ENCODE peak calls at places on chromosomes 6 and 20, in ten cellular contexts. One of them, this sample, is unnamed.

GRCh38 chr20:5833309-5833941 is 83.2 kb downstream of the SHLD1 start:
- DNase-seq in H54: no peak
- DNase-seq in B cell: no peak
- DNase-seq in NCI-H345: no peak
- DNase-seq in effector CD4-positive, alpha-beta T cell: no peak
- DNase-seq in tibial artery: no peak
- DNase-seq in foreskin melanocyte: peak; percentile 60
- DNase-seq in mucosa of gallbladder: no peak
- DNase-seq in stimulated activated CD4-positive, alpha-beta T cell treated with anti-CD3 and anti-CD28 coated beads, Interleukin-15, amount 100 ng/mL, for 24 hours: no peak
- DNase-seq in OCI-LY7: no peak
- DNase-seq in this sample: no peak

GRCh38 chr6:38498085-38498484 is 141.6 kb downstream of the BTBD9 start:
- DNase-seq in foreskin melanocyte: no peak
- DNase-seq in NCI-H345: no peak
- DNase-seq in OCI-LY7: no peak
- DNase-seq in B cell: no peak
- DNase-seq in stimulated activated CD4-positive, alpha-beta T cell treated with anti-CD3 and anti-CD28 coated beads, Interleukin-15, amount 100 ng/mL, for 24 hours: no peak
- DNase-seq in effector CD4-positive, alpha-beta T cell: no peak
- DNase-seq in mucosa of gallbladder: no peak
- DNase-seq in H54: no peak
- DNase-seq in tibial artery: no peak
- DNase-seq in this sample: no peak

GRCh38 chr6:116773886-116774285 is 8.4 kb upstream of the FAM162B start:
- DNase-seq in tibial artery: no peak
- DNase-seq in B cell: no peak
- DNase-seq in NCI-H345: no peak
- DNase-seq in OCI-LY7: no peak
- DNase-seq in foreskin melanocyte: no peak
- DNase-seq in stimulated activated CD4-positive, alpha-beta T cell treated with anti-CD3 and anti-CD28 coated beads, Interleukin-15, amount 100 ng/mL, for 24 hours: no peak
- DNase-seq in H54: no peak
- DNase-seq in mucosa of gallbladder: no peak
- DNase-seq in effector CD4-positive, alpha-beta T cell: no peak
- DNase-seq in this sample: no peak

GRCh38 chr6:15444881-15445280 is 199.0 kb downstream of the JARID2 start:
- DNase-seq in mucosa of gallbladder: peak; percentile 31
- DNase-seq in B cell: no peak
- DNase-seq in stimulated activated CD4-positive, alpha-beta T cell treated with anti-CD3 and anti-CD28 coated beads, Interleukin-15, amount 100 ng/mL, for 24 hours: no peak
- DNase-seq in H54: no peak
- DNase-seq in NCI-H345: peak; percentile 5
- DNase-seq in OCI-LY7: peak; percentile 22
- DNase-seq in tibial artery: no peak
- DNase-seq in effector CD4-positive, alpha-beta T cell: no peak
- DNase-seq in foreskin melanocyte: peak; percentile 66
- DNase-seq in this sample: peak; percentile 70

GRCh38 chr6:6610031-6610591 is 21.6 kb downstream of the LY86 start:
- DNase-seq in B cell: peak; percentile 76
- DNase-seq in tibial artery: no peak
- DNase-seq in effector CD4-positive, alpha-beta T cell: no peak
- DNase-seq in NCI-H345: no peak
- DNase-seq in stimulated activated CD4-positive, alpha-beta T cell treated with anti-CD3 and anti-CD28 coated beads, Interleukin-15, amount 100 ng/mL, for 24 hours: peak; percentile 50
- DNase-seq in mucosa of gallbladder: no peak
- DNase-seq in foreskin melanocyte: no peak
- DNase-seq in H54: no peak
- DNase-seq in OCI-LY7: peak; percentile 85
- DNase-seq in this sample: no peak

GRCh38 chr6:168469198-168469943 is 28.4 kb downstream of the SMOC2 start:
- DNase-seq in stimulated activated CD4-positive, alpha-beta T cell treated with anti-CD3 and anti-CD28 coated beads, Interleukin-15, amount 100 ng/mL, for 24 hours: no peak
- DNase-seq in effector CD4-positive, alpha-beta T cell: no peak
- DNase-seq in foreskin melanocyte: no peak
- DNase-seq in B cell: no peak
- DNase-seq in OCI-LY7: no peak
- DNase-seq in NCI-H345: no peak
- DNase-seq in tibial artery: peak; percentile 43
- DNase-seq in H54: no peak
- DNase-seq in mucosa of gallbladder: peak; percentile 74
- DNase-seq in this sample: no peak

GRCh38 chr6:36110053-36110452 is 20.3 kb upstream of the MAPK13 start:
- DNase-seq in stimulated activated CD4-positive, alpha-beta T cell treated with anti-CD3 and anti-CD28 coated beads, Interleukin-15, amount 100 ng/mL, for 24 hours: no peak
- DNase-seq in foreskin melanocyte: no peak
- DNase-seq in mucosa of gallbladder: no peak
- DNase-seq in NCI-H345: no peak
- DNase-seq in tibial artery: peak; percentile 41
- DNase-seq in B cell: no peak
- DNase-seq in effector CD4-positive, alpha-beta T cell: no peak
- DNase-seq in H54: no peak
- DNase-seq in OCI-LY7: no peak
- DNase-seq in this sample: no peak

GRCh38 chr20:46699651-46700359 is 9.6 kb upstream of the SLC2A10 start:
- DNase-seq in foreskin melanocyte: peak; percentile 60
- DNase-seq in OCI-LY7: no peak
- DNase-seq in stimulated activated CD4-positive, alpha-beta T cell treated with anti-CD3 and anti-CD28 coated beads, Interleukin-15, amount 100 ng/mL, for 24 hours: peak; percentile 16
- DNase-seq in effector CD4-positive, alpha-beta T cell: no peak
- DNase-seq in NCI-H345: no peak
- DNase-seq in B cell: no peak
- DNase-seq in H54: no peak
- DNase-seq in mucosa of gallbladder: no peak
- DNase-seq in tibial artery: no peak
- DNase-seq in this sample: no peak

GRCh38 chr6:93417421-93417996 is 1.9 kb downstream of the EPHA7 start:
- DNase-seq in effector CD4-positive, alpha-beta T cell: no peak
- DNase-seq in NCI-H345: peak; percentile 78
- DNase-seq in tibial artery: no peak
- DNase-seq in mucosa of gallbladder: no peak
- DNase-seq in OCI-LY7: no peak
- DNase-seq in foreskin melanocyte: no peak
- DNase-seq in H54: no peak
- DNase-seq in stimulated activated CD4-positive, alpha-beta T cell treated with anti-CD3 and anti-CD28 coated beads, Interleukin-15, amount 100 ng/mL, for 24 hours: no peak
- DNase-seq in B cell: no peak
- DNase-seq in this sample: peak; percentile 48

GRCh38 chr6:153938876-153939275 is 100.2 kb upstream of the OPRM1 start:
- DNase-seq in H54: no peak
- DNase-seq in stimulated activated CD4-positive, alpha-beta T cell treated with anti-CD3 and anti-CD28 coated beads, Interleukin-15, amount 100 ng/mL, for 24 hours: no peak
- DNase-seq in OCI-LY7: no peak
- DNase-seq in foreskin melanocyte: no peak
- DNase-seq in effector CD4-positive, alpha-beta T cell: no peak
- DNase-seq in NCI-H345: no peak
- DNase-seq in mucosa of gallbladder: no peak
- DNase-seq in B cell: no peak
- DNase-seq in tibial artery: no peak
- DNase-seq in this sample: no peak

GRCh38 chr20:41330343-41330720 is 10.3 kb upstream of the LPIN3 start:
- DNase-seq in tibial artery: no peak
- DNase-seq in mucosa of gallbladder: no peak
- DNase-seq in stimulated activated CD4-positive, alpha-beta T cell treated with anti-CD3 and anti-CD28 coated beads, Interleukin-15, amount 100 ng/mL, for 24 hours: no peak
- DNase-seq in H54: no peak
- DNase-seq in B cell: no peak
- DNase-seq in NCI-H345: no peak
- DNase-seq in effector CD4-positive, alpha-beta T cell: no peak
- DNase-seq in OCI-LY7: no peak
- DNase-seq in foreskin melanocyte: no peak
- DNase-seq in this sample: no peak

GRCh38 chr6:108575905-108576494 is 15.3 kb downstream of the FOXO3 start:
- DNase-seq in foreskin melanocyte: no peak
- DNase-seq in B cell: no peak
- DNase-seq in NCI-H345: no peak
- DNase-seq in stimulated activated CD4-positive, alpha-beta T cell treated with anti-CD3 and anti-CD28 coated beads, Interleukin-15, amount 100 ng/mL, for 24 hours: no peak
- DNase-seq in H54: no peak
- DNase-seq in mucosa of gallbladder: no peak
- DNase-seq in tibial artery: no peak
- DNase-seq in effector CD4-positive, alpha-beta T cell: no peak
- DNase-seq in OCI-LY7: no peak
- DNase-seq in this sample: no peak

GRCh38 chr6:13813621-13814175 is 659 bp downstream of the MCUR1 start:
- DNase-seq in H54: peak; percentile 81
- DNase-seq in stimulated activated CD4-positive, alpha-beta T cell treated with anti-CD3 and anti-CD28 coated beads, Interleukin-15, amount 100 ng/mL, for 24 hours: no peak
- DNase-seq in tibial artery: peak; percentile 41
- DNase-seq in OCI-LY7: peak; percentile 46
- DNase-seq in NCI-H345: peak; percentile 53
- DNase-seq in mucosa of gallbladder: peak; percentile 22
- DNase-seq in B cell: peak; percentile 53
- DNase-seq in foreskin melanocyte: peak; percentile 60
- DNase-seq in effector CD4-positive, alpha-beta T cell: peak; percentile 4
- DNase-seq in this sample: peak; percentile 65

GRCh38 chr6:46590765-46591164 is 61.9 kb downstream of the CYP39A1 start:
- DNase-seq in OCI-LY7: no peak
- DNase-seq in NCI-H345: no peak
- DNase-seq in foreskin melanocyte: no peak
- DNase-seq in mucosa of gallbladder: no peak
- DNase-seq in effector CD4-positive, alpha-beta T cell: no peak
- DNase-seq in H54: no peak
- DNase-seq in stimulated activated CD4-positive, alpha-beta T cell treated with anti-CD3 and anti-CD28 coated beads, Interleukin-15, amount 100 ng/mL, for 24 hours: no peak
- DNase-seq in B cell: no peak
- DNase-seq in tibial artery: no peak
- DNase-seq in this sample: no peak

GRCh38 chr6:132798820-132799538 is 542 bp upstream of the SLC18B1 start:
- DNase-seq in stimulated activated CD4-positive, alpha-beta T cell treated with anti-CD3 and anti-CD28 coated beads, Interleukin-15, amount 100 ng/mL, for 24 hours: peak; percentile 82
- DNase-seq in foreskin melanocyte: peak; percentile 64
- DNase-seq in OCI-LY7: peak; percentile 88
- DNase-seq in B cell: peak; percentile 73
- DNase-seq in mucosa of gallbladder: peak; percentile 79
- DNase-seq in effector CD4-positive, alpha-beta T cell: peak; percentile 65
- DNase-seq in NCI-H345: peak; percentile 67
- DNase-seq in tibial artery: peak; percentile 57
- DNase-seq in H54: no peak
- DNase-seq in this sample: peak; percentile 69

GRCh38 chr6:9563996-9564395 is 850.9 kb downstream of the TFAP2A start:
- DNase-seq in H54: no peak
- DNase-seq in stimulated activated CD4-positive, alpha-beta T cell treated with anti-CD3 and anti-CD28 coated beads, Interleukin-15, amount 100 ng/mL, for 24 hours: no peak
- DNase-seq in foreskin melanocyte: peak; percentile 37
- DNase-seq in mucosa of gallbladder: no peak
- DNase-seq in B cell: no peak
- DNase-seq in NCI-H345: no peak
- DNase-seq in tibial artery: no peak
- DNase-seq in OCI-LY7: no peak
- DNase-seq in effector CD4-positive, alpha-beta T cell: no peak
- DNase-seq in this sample: no peak

GRCh38 chr6:40542175-40542764 is 44.9 kb downstream of the LRFN2 start:
- DNase-seq in H54: no peak
- DNase-seq in tibial artery: no peak
- DNase-seq in OCI-LY7: no peak
- DNase-seq in foreskin melanocyte: no peak
- DNase-seq in B cell: no peak
- DNase-seq in stimulated activated CD4-positive, alpha-beta T cell treated with anti-CD3 and anti-CD28 coated beads, Interleukin-15, amount 100 ng/mL, for 24 hours: no peak
- DNase-seq in mucosa of gallbladder: no peak
- DNase-seq in effector CD4-positive, alpha-beta T cell: no peak
- DNase-seq in NCI-H345: no peak
- DNase-seq in this sample: no peak

GRCh38 chr6:1612902-1613301 is 3.2 kb downstream of the FOXC1 start:
- DNase-seq in B cell: no peak
- DNase-seq in H54: peak; percentile 94
- DNase-seq in OCI-LY7: no peak
- DNase-seq in foreskin melanocyte: no peak
- DNase-seq in NCI-H345: no peak
- DNase-seq in effector CD4-positive, alpha-beta T cell: no peak
- DNase-seq in mucosa of gallbladder: no peak
- DNase-seq in tibial artery: no peak
- DNase-seq in stimulated activated CD4-positive, alpha-beta T cell treated with anti-CD3 and anti-CD28 coated beads, Interleukin-15, amount 100 ng/mL, for 24 hours: no peak
- DNase-seq in this sample: no peak

GRCh38 chr6:122736606-122737005 is 42.9 kb upstream of the FABP7 start:
- DNase-seq in NCI-H345: no peak
- DNase-seq in foreskin melanocyte: no peak
- DNase-seq in H54: no peak
- DNase-seq in effector CD4-positive, alpha-beta T cell: no peak
- DNase-seq in mucosa of gallbladder: no peak
- DNase-seq in stimulated activated CD4-positive, alpha-beta T cell treated with anti-CD3 and anti-CD28 coated beads, Interleukin-15, amount 100 ng/mL, for 24 hours: no peak
- DNase-seq in OCI-LY7: no peak
- DNase-seq in B cell: no peak
- DNase-seq in tibial artery: no peak
- DNase-seq in this sample: no peak

GRCh38 chr20:39631557-39631956 is 669.4 kb downstream of the DHX35 start:
- DNase-seq in tibial artery: no peak
- DNase-seq in H54: no peak
- DNase-seq in B cell: no peak
- DNase-seq in mucosa of gallbladder: no peak
- DNase-seq in effector CD4-positive, alpha-beta T cell: no peak
- DNase-seq in OCI-LY7: no peak
- DNase-seq in NCI-H345: no peak
- DNase-seq in foreskin melanocyte: no peak
- DNase-seq in stimulated activated CD4-positive, alpha-beta T cell treated with anti-CD3 and anti-CD28 coated beads, Interleukin-15, amount 100 ng/mL, for 24 hours: no peak
- DNase-seq in this sample: no peak

GRCh38 chr6:1607557-1608221 is 2.0 kb upstream of the FOXC1 start:
- DNase-seq in B cell: no peak
- DNase-seq in tibial artery: no peak
- DNase-seq in mucosa of gallbladder: no peak
- DNase-seq in NCI-H345: peak; percentile 26
- DNase-seq in effector CD4-positive, alpha-beta T cell: no peak
- DNase-seq in OCI-LY7: no peak
- DNase-seq in stimulated activated CD4-positive, alpha-beta T cell treated with anti-CD3 and anti-CD28 coated beads, Interleukin-15, amount 100 ng/mL, for 24 hours: peak; percentile 31
- DNase-seq in foreskin melanocyte: no peak
- DNase-seq in H54: no peak
- DNase-seq in this sample: no peak

GRCh38 chr6:5671162-5671561 is 335.6 kb downstream of the NRN1 start:
- DNase-seq in tibial artery: no peak
- DNase-seq in effector CD4-positive, alpha-beta T cell: no peak
- DNase-seq in mucosa of gallbladder: peak; percentile 23
- DNase-seq in NCI-H345: no peak
- DNase-seq in OCI-LY7: no peak
- DNase-seq in H54: no peak
- DNase-seq in B cell: no peak
- DNase-seq in stimulated activated CD4-positive, alpha-beta T cell treated with anti-CD3 and anti-CD28 coated beads, Interleukin-15, amount 100 ng/mL, for 24 hours: peak; percentile 11
- DNase-seq in foreskin melanocyte: no peak
- DNase-seq in this sample: no peak

GRCh38 chr6:35082733-35083403 is 58.3 kb downstream of the TCP11 start:
- DNase-seq in NCI-H345: no peak
- DNase-seq in OCI-LY7: no peak
- DNase-seq in tibial artery: peak; percentile 18
- DNase-seq in stimulated activated CD4-positive, alpha-beta T cell treated with anti-CD3 and anti-CD28 coated beads, Interleukin-15, amount 100 ng/mL, for 24 hours: no peak
- DNase-seq in H54: no peak
- DNase-seq in foreskin melanocyte: no peak
- DNase-seq in effector CD4-positive, alpha-beta T cell: no peak
- DNase-seq in mucosa of gallbladder: no peak
- DNase-seq in B cell: no peak
- DNase-seq in this sample: no peak

This sample was measured in NCI-H2081.